ENCODE peak calls at places on chromosome X, in six cellular contexts. B, U, P, A, V and F are unnamed samples.

GRCh38 chrX:57964975-57965374 is 54.7 kb upstream of the ZXDA start:
- DNase-seq in B (no peak), U (no peak), A (no peak), V (no peak), P (no peak), F (no peak)

GRCh38 chrX:134006484-134007161 is 21.2 kb upstream of the GPC3 start:
- DNase-seq in U (no peak), V (no peak), A (peak), P (no peak), B (no peak), F (no peak)

GRCh38 chrX:110287605-110288004 is 30.3 kb downstream of the AMMECR1 start:
- DNase-seq in P (no peak), B (no peak), U (no peak), A (no peak), V (no peak), F (no peak)

GRCh38 chrX:113392355-113392754 is 551.7 kb upstream of the AMOT start:
- DNase-seq in B (no peak), V (no peak), U (no peak), P (no peak), A (no peak), F (no peak)

GRCh38 chrX:65668362-65669310 is 1.2 kb downstream of the MSN start:
- DNase-seq in P (peak), U (no peak), V (no peak), A (no peak), B (peak), F (no peak)

GRCh38 chrX:81377329-81377728 is 175.4 kb downstream of the SH3BGRL start:
- DNase-seq in V (no peak), B (no peak), P (peak), U (no peak), A (peak), F (no peak)

GRCh38 chrX:32673193-32673592 is 538.2 kb downstream of the DMD start:
- DNase-seq in V (no peak), A (peak), U (no peak), B (no peak), P (no peak), F (no peak)

GRCh38 chrX:103877571-103877970 is 45.5 kb upstream of the RAB9B start:
- DNase-seq in A (no peak), P (no peak), V (no peak), U (no peak), B (no peak), F (no peak)

GRCh38 chrX:298993-299392 is 17.8 kb downstream of the PLCXD1 start:
- DNase-seq in V (no peak), P (no peak), B (no peak), U (no peak), A (no peak), F (no peak)

GRCh38 chrX:143661286-143661685 is 25.4 kb upstream of the SLITRK4 start:
- DNase-seq in P (no peak), B (no peak), V (no peak), A (no peak), U (no peak), F (no peak)

GRCh38 chrX:49230500-49231232 is 2.5 kb downstream of the CACNA1F start:
- DNase-seq in V (no peak), P (peak), A (peak), B (no peak), U (peak), F (peak)

GRCh38 chrX:9598344-9598743 is 133.5 kb downstream of the TBL1X start:
- DNase-seq in A (no peak), B (no peak), U (no peak), P (no peak), V (no peak), F (no peak)

GRCh38 chrX:53048169-53049126 is at the start of gene GPR173:
- DNase-seq in P (no peak), B (no peak), A (no peak), U (no peak), V (no peak), F (no peak)

GRCh38 chrX:31870267-31870666 is 798.4 kb upstream of the FTHL17 start:
- DNase-seq in A (no peak), B (no peak), U (no peak), V (no peak), P (no peak), F (no peak)

GRCh38 chrX:41895826-41896225 is 27.5 kb downstream of the CASK start:
- DNase-seq in V (no peak), P (no peak), U (no peak), B (no peak), A (no peak), F (no peak)

GRCh38 chrX:150032742-150033141 is 94.5 kb upstream of the EOLA2 start:
- DNase-seq in V (no peak), B (no peak), A (no peak), U (no peak), P (no peak), F (no peak)

GRCh38 chrX:125205918-125206665 is 113.6 kb upstream of the TEX13C start:
- DNase-seq in U (no peak), A (no peak), V (no peak), B (no peak), P (no peak), F (no peak)

GRCh38 chrX:133325422-133325821 is 89.9 kb downstream of the GPC4 start:
- DNase-seq in A (no peak), B (no peak), V (no peak), P (no peak), U (no peak), F (no peak)

GRCh38 chrX:49177873-49178480 is 6.3 kb downstream of the PLP2 start:
- DNase-seq in A (no peak), B (no peak), U (no peak), V (no peak), P (no peak), F (no peak)

GRCh38 chrX:30283456-30284200 is 25.6 kb downstream of the NR0B1 start:
- DNase-seq in P (peak), A (peak), V (no peak), B (no peak), U (no peak), F (no peak)

DNA sequence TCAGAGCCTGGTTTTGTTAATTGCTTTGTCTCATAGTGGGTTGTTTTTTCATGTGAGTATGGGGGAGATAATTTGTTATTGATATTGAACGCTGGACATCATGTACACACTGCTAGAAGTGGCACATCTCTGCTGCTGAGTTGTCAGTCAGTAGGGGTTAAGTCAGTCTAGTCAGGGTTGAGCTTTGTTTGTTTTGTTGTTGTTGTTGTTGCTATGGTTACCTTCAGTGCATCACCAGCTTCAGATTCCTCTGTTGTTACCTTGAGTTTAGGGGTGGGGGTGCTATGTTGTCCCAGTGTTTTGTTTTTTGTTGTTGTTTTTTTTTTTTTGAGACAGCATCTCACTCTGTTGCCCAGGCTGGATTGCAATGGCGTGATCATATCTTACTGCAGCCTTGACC is 9.9 kb downstream of the YIPF6 start:
- DNase-seq in U (no peak), A (no peak), V (no peak), P (peak), B (no peak), F (no peak)
- TF ChIP-seq POLR2AphosphoS5 in U (no peak), A (no peak), V (no peak), P (no peak), B (no peak), F (no peak)

GRCh38 chrX:39248330-39248729 is 447.1 kb downstream of the MID1IP1 start:
- DNase-seq in V (no peak), A (no peak), U (no peak), P (no peak), B (no peak), F (no peak)

GRCh38 chrX:39249999-39250398 is 448.7 kb downstream of the MID1IP1 start:
- DNase-seq in B (no peak), A (no peak), V (no peak), U (no peak), P (no peak), F (no peak)

GRCh38 chrX:39258331-39258730 is 457.1 kb downstream of the MID1IP1 start:
- DNase-seq in V (no peak), A (no peak), U (no peak), B (no peak), P (peak), F (no peak)

GRCh38 chrX:39251995-39252394 is 450.7 kb downstream of the MID1IP1 start:
- DNase-seq in B (no peak), A (no peak), V (no peak), U (no peak), P (no peak), F (no peak)

GRCh38 chrX:39253551-39253950 is 452.3 kb downstream of the MID1IP1 start:
- DNase-seq in U (no peak), P (no peak), B (no peak), V (no peak), A (no peak), F (no peak)
- TF ChIP-seq TAF1 in U (no peak), P (no peak), B (no peak), V (no peak), A (no peak), F (no peak)

GRCh38 chrX:136251042-136251991 is at the start of gene MAP7D3:
- DNase-seq in P (peak), A (no peak), U (peak), V (peak), B (no peak), F (peak)
- TF ChIP-seq POLR2A in P (peak), A (no peak), U (peak), V (peak), B (peak), F (peak)

GRCh38 chrX:2404816-2405215 is 96.0 kb downstream of the DHRSX start:
- DNase-seq in P (no peak), U (no peak), B (no peak), A (no peak), V (no peak), F (no peak)

GRCh38 chrX:2401201-2401589 is 99.6 kb downstream of the DHRSX start:
- DNase-seq in A (no peak), V (no peak), U (no peak), P (no peak), B (no peak), F (no peak)

GRCh38 chrX:2398341-2398656 is 102.5 kb downstream of the DHRSX start:
- DNase-seq in B (no peak), V (no peak), A (no peak), P (no peak), U (no peak), F (no peak)

GRCh38 chrX:2402361-2402690 is 98.5 kb downstream of the DHRSX start:
- DNase-seq in B (no peak), U (no peak), P (no peak), V (no peak), A (no peak), F (no peak)

GRCh38 chrX:2401590-2402360 is 99.0 kb downstream of the DHRSX start:
- DNase-seq in P (no peak), U (no peak), B (no peak), A (peak), V (no peak), F (no peak)
- TF ChIP-seq POLR2AphosphoS5 in P (no peak), U (no peak), B (no peak), A (no peak), V (no peak), F (no peak)

GRCh38 chrX:37504991-37505390 is 66.5 kb upstream of the LANCL3 start:
- DNase-seq in A (no peak), P (no peak), V (no peak), B (no peak), U (no peak), F (no peak)

GRCh38 chrX:37509349-37509748 is 62.1 kb upstream of the LANCL3 start:
- DNase-seq in P (no peak), U (no peak), B (no peak), V (no peak), A (no peak), F (no peak)
- TF ChIP-seq TAF1 in P (no peak), U (no peak), B (no peak), V (no peak), A (no peak), F (no peak)

GRCh38 chrX:7927259-7928167 is at the start of gene PNPLA4:
- DNase-seq in B (peak), U (peak), P (peak), V (peak), A (peak), F (peak)
- TF ChIP-seq POLR2A in B (peak), U (peak), P (peak), V (peak), A (peak), F (peak)

GRCh38 chrX:101385795-101386541 is at the start of gene BTK:
- DNase-seq in V (no peak), B (peak), U (no peak), A (no peak), P (peak), F (no peak)
- TF ChIP-seq POLR2AphosphoS5 in V (no peak), B (peak), U (peak), A (no peak), P (peak), F (peak)

DNA sequence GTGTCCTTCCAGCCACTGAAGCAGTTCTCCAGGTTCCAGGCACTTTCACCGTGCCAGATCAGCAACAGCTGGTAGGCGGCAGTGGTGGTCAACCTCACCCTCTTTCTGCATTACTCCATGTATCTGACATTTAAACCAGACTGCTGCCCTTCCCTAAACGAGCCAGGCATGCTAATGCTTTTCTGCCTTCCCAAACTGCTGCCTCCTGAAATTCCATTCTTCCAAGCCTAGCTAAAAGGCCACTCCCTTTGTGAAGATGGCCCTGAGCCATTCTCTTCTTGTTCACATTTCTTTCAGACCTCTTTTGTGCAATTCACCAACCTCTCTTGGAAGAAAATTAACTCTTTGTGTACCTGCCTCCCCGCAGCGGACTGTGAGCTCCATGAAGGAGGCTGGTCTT is 73.7 kb downstream of the CHST7 start:
- DNase-seq in B (no peak), V (no peak), P (no peak), U (no peak), A (no peak), F (no peak)
- TF ChIP-seq TAF1 in B (no peak), V (no peak), P (no peak), U (no peak), A (no peak), F (no peak)

GRCh38 chrX:153723351-153724251 is 586 bp downstream of the BCAP31 start:
- DNase-seq in V (no peak), U (peak), P (peak), A (peak), B (no peak), F (peak)

GRCh38 chrX:153722704-153723350 is 1.4 kb downstream of the BCAP31 start:
- DNase-seq in U (no peak), P (no peak), A (no peak), V (no peak), B (no peak), F (no peak)

GRCh38 chrX:153725832-153726285 is 1.2 kb downstream of the ABCD1 start:
- DNase-seq in A (no peak), B (no peak), P (no peak), U (no peak), V (no peak), F (no peak)

GRCh38 chrX:153725039-153725831 is 579 bp downstream of the ABCD1 start:
- DNase-seq in P (no peak), V (no peak), A (no peak), U (no peak), B (no peak), F (no peak)

GRCh38 chrX:153724252-153725038 is at the start of the genes ABCD1 and BCAP31:
- DNase-seq in V (peak), P (peak), U (peak), A (peak), B (peak), F (peak)
- TF ChIP-seq POLR2A in V (no peak), P (peak), U (peak), A (no peak), B (peak), F (peak)

DNA sequence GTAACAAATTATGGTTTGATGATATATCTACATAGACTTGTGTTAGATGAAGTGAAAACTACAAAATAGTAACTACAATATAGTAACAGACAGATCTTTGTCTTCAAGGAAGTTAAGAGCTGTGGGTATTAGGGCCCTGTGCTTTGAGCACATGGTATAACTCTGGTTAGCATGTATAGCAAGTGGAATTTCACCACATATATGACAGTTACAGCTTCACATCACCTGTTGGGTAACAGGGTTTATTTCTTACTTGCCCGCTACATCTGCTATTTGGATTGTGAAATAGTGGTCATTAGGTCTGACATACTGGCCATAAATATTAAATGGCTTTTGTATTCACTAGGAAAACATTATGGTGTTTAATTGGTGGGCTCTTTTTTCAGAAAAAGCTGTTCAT is 20.2 kb downstream of the OFD1 start:
- DNase-seq in U (no peak), A (no peak), B (no peak), P (no peak), V (no peak), F (no peak)
- TF ChIP-seq POLR2AphosphoS5 in U (no peak), A (no peak), B (no peak), P (no peak), V (no peak), F (no peak)